ENCODE peak calls at places on chromosomes 6 and 20, in four cellular contexts. G is mesothelial cell of epicardium; W is activated T-cell treated with anti-CD3 and anti-CD28 coated beads for 1 hour; R is activated CD8-positive, alpha-beta T cell treated with anti-CD3 and anti-CD28 coated beads for 36 hours. M is an unnamed sample.

GRCh38 chr20:9989066-9989724 is 45.6 kb upstream of the ANKEF1 start:
- DNase-seq in W (no peak), G (no peak), R (no peak), M (no peak)

GRCh38 chr6:27679308-27679967 is 206.5 kb upstream of the ZNF184 start:
- DNase-seq in G (no peak), W (no peak), R (no peak), M (no peak)

GRCh38 chr6:169905041-169905807 is 153.8 kb downstream of the ERMARD start:
- DNase-seq in G (no peak), W (no peak), R (no peak), M (no peak)

GRCh38 chr6:24891004-24891403 is 44.8 kb downstream of the RIPOR2 start:
- DNase-seq in R (peak; percentile 46), G (no peak), W (no peak), M (no peak)

GRCh38 chr6:16334671-16335070 is 96.3 kb downstream of the GMPR start:
- DNase-seq in R (no peak), G (no peak), W (no peak), M (no peak)

GRCh38 chr6:52221302-52221701 is 23.0 kb downstream of the IL17F start:
- DNase-seq in W (no peak), R (peak; percentile 71), G (no peak), M (no peak)

GRCh38 chr6:169724554-169725269 is 412 bp upstream of the PHF10 start:
- DNase-seq in G (peak; percentile 77), W (peak; percentile 54), R (peak; percentile 64), M (no peak)

GRCh38 chr20:44776977-44777376 is 31.3 kb downstream of the KCNK15 start:
- DNase-seq in R (peak; percentile 19), W (no peak), G (no peak), M (peak; percentile 67)

GRCh38 chr6:137767931-137768690 is 98.9 kb upstream of the TNFAIP3 start:
- DNase-seq in G (no peak), R (no peak), W (no peak), M (no peak)

GRCh38 chr20:8246153-8246552 is 114.1 kb downstream of the PLCB1 start:
- DNase-seq in G (no peak), R (no peak), W (no peak), M (no peak)

GRCh38 chr6:139338845-139339244 is 35.6 kb downstream of the CITED2 start:
- DNase-seq in W (no peak), G (no peak), R (no peak), M (no peak)

GRCh38 chr6:42453649-42454427 is 2.1 kb upstream of the TRERF1 start:
- DNase-seq in W (no peak), R (peak; percentile 27), G (no peak), M (no peak)

GRCh38 chr6:79296211-79296610 is 61.7 kb upstream of the HMGN3 start:
- DNase-seq in W (no peak), R (no peak), G (no peak), M (no peak)

GRCh38 chr20:10611357-10611756 is 62.4 kb downstream of the JAG1 start:
- DNase-seq in R (peak; percentile 18), G (no peak), W (no peak), M (peak; percentile 77)

GRCh38 chr6:119791746-119792145 is 442.2 kb upstream of the MAN1A1 start:
- DNase-seq in W (no peak), G (no peak), R (no peak), M (no peak)

GRCh38 chr6:50807035-50807434 is 11.6 kb upstream of the TFAP2B start:
- DNase-seq in R (no peak), W (no peak), G (no peak), M (no peak)

GRCh38 chr6:167564416-167565250 is 239.7 kb downstream of the TTLL2 start:
- DNase-seq in G (no peak), R (no peak), W (no peak), M (no peak)

GRCh38 chr6:143429970-143430369 is 20.5 kb downstream of the ADAT2 start:
- DNase-seq in G (no peak), W (no peak), R (no peak), M (no peak)

M was measured in H1.